ENCODE peak calls at places on chromosomes 16 and 17, in five cellular contexts. W, S, C, Z and U are unnamed samples.

GRCh38 chr17:2798679-2799078 is 2.4 kb downstream of the RAP1GAP2 start:
- DNase-seq in W (no peak), S (no peak), C (no peak), Z (no peak), U (no peak)

GRCh38 chr17:292531-293382 is 59.9 kb downstream of the RPH3AL start:
- DNase-seq in W (no peak), S (no peak), C (no peak), Z (no peak), U (no peak)

GRCh38 chr16:28212532-28212873 is 738 bp upstream of the XPO6 start:
- DNase-seq in W (no peak), S (no peak), C (peak), Z (peak), U (no peak)

GRCh38 chr17:30580916-30581315 is 103.7 kb downstream of the GOSR1 start:
- DNase-seq in W (no peak), S (no peak), C (no peak), Z (peak), U (no peak)

GRCh38 chr17:9959377-9959981 is 54.4 kb upstream of the RCVRN start:
- DNase-seq in W (no peak), S (no peak), C (peak), Z (peak), U (no peak)

GRCh38 chr17:7549401-7550055 is 670 bp downstream of the TNFSF12 start:
- DNase-seq in W (no peak), S (no peak), C (no peak), Z (no peak), U (no peak)

GRCh38 chr16:2598723-2599122 is 60.9 kb downstream of the PDPK1 start:
- DNase-seq in W (no peak), S (no peak), C (no peak), Z (no peak), U (no peak)

GRCh38 chr16:4415538-4416199 is 727 bp downstream of the CORO7 start:
- DNase-seq in W (no peak), S (no peak), C (no peak), Z (peak), U (no peak)

GRCh38 chr17:44030482-44030881 is 15.7 kb upstream of the TMEM101 start:
- DNase-seq in W (no peak), S (no peak), C (no peak), Z (no peak), U (no peak)

GRCh38 chr16:86337581-86338402 is 172.5 kb upstream of the FOXF1 start:
- DNase-seq in W (no peak), S (no peak), C (no peak), Z (no peak), U (no peak)

GRCh38 chr17:81535480-81536298 is 7.5 kb downstream of the FSCN2 start:
- DNase-seq in W (no peak), S (no peak), C (no peak), Z (no peak), U (no peak)

GRCh38 chr17:50541916-50542688 is 4.9 kb upstream of the SPATA20 start:
- DNase-seq in W (peak), S (no peak), C (peak), Z (peak), U (no peak)
- TF ChIP-seq CTCF in W (no peak), S (peak), C (peak), Z (no peak), U (no peak)

GRCh38 chr17:3968017-3968416 is 3.8 kb upstream of the ATP2A3 start:
- DNase-seq in W (no peak), S (no peak), C (no peak), Z (no peak), U (no peak)

GRCh38 chr17:3968886-3969524 is 4.8 kb upstream of the ATP2A3 start:
- DNase-seq in W (no peak), S (no peak), C (no peak), Z (no peak), U (no peak)

GRCh38 chr17:3965123-3965800 is 1.0 kb upstream of the ATP2A3 start:
- DNase-seq in W (peak), S (no peak), C (peak), Z (peak), U (no peak)

GRCh38 chr17:3964203-3965122 is at the start of gene ATP2A3:
- DNase-seq in W (no peak), S (no peak), C (no peak), Z (no peak), U (no peak)

DNA sequence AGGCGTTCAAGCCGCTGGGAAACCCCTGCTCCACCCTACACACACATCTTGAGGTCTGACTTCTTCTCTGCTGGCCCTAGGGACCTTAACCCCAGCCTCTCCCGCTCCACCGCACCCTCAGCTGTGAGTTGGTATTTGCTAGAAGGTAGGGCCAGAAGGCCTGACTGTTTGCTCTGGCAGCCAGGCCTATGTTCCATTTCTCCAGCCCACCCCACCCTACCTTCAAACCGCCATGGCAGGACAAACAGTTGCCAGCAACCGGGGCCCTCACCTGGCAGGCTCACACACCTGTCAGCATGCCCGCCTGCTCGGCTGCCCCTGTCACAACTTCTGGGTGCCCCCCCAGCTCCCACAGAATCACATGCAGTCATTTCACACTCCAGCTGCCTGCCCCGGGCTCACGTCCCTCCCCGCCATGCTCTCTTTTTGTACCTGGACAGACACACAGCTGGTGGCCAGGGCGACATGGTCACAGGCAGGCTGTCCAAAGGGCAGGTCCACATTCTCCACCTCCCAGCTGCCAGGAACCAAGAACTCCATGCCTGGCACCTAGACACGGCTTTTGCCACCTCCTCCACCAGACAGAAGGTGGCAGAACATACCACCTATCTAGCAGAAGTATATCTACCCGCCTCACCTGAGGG is 2.6 kb upstream of the ATP2A3 start:
- DNase-seq in W (no peak), S (no peak), C (no peak), Z (no peak), U (no peak)
- TF ChIP-seq CTCF in W (no peak), S (no peak), C (no peak), Z (no peak), U (no peak)

GRCh38 chr16:11914210-11914758 is 1.5 kb downstream of the GSPT1 start:
- DNase-seq in W (no peak), S (no peak), C (no peak), Z (no peak), U (no peak)

GRCh38 chr16:11915644-11916523 is at the start of gene GSPT1:
- DNase-seq in W (peak), S (peak), C (peak), Z (peak), U (peak)

GRCh38 chr16:11913425-11914079 is 2.2 kb downstream of the GSPT1 start:
- DNase-seq in W (no peak), S (no peak), C (peak), Z (peak), U (no peak)

GRCh38 chr16:11914759-11915643 is 755 bp downstream of the GSPT1 start:
- DNase-seq in W (peak), S (no peak), C (peak), Z (peak), U (no peak)

GRCh38 chr16:11916524-11917285 is 949 bp upstream of the GSPT1 start:
- DNase-seq in W (no peak), S (no peak), C (peak), Z (peak), U (peak)
- TF ChIP-seq CTCF in W (no peak), S (no peak), C (peak), Z (no peak), U (no peak)

GRCh38 chr17:57750109-57750845 is 5.2 kb upstream of the CCDC182 start:
- DNase-seq in W (no peak), S (no peak), C (no peak), Z (no peak), U (no peak)

GRCh38 chr17:57749701-57750100 is 4.6 kb upstream of the CCDC182 start:
- DNase-seq in W (no peak), S (no peak), C (no peak), Z (no peak), U (no peak)

GRCh38 chr17:57745242-57745641 is at the start of gene CCDC182:
- DNase-seq in W (no peak), S (no peak), C (no peak), Z (no peak), U (no peak)

GRCh38 chr17:57746221-57746620 is 1.1 kb upstream of the CCDC182 start:
- DNase-seq in W (no peak), S (no peak), C (no peak), Z (no peak), U (no peak)

DNA sequence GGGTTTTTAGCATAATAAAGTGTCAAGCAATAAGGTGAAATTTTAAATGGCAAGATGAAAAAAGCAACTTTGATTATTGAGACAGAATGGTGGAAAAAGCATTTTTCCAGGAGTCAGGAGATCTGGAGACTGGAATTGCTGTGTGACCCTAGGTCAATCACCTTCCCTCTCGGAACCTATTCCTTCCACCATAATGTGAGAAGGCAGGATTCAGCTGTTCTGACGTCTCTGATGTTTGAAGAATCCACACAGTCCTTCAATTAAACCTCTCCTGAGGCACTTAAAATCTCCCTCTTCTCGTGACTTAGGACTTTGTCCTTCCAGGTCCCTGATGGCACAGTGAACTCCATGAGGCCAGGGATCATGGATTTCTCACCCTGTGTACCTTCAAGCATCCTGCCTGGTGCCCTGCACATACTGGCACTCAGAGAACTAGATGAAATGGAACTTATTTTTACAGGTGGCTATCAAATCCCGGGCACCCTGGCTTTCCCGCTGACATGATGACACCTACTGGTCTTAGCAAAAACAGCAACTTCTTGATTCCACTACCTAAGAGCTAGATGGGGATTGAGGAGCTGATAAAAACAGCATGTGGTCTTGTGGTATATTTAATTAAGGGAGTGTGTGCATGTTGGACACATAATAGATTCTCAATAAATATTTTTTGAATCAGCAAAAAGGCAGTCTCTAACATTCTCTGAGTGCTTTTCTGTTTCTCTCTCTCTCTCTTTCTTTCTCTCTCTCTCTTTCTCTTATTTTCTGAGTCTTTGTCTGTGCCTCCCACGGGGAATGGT is 2.3 kb upstream of the CCDC182 start:
- DNase-seq in W (peak), S (peak), C (peak), Z (peak), U (peak)
- TF ChIP-seq CTCF in W (no peak), S (peak), C (peak), Z (peak), U (peak)

DNA sequence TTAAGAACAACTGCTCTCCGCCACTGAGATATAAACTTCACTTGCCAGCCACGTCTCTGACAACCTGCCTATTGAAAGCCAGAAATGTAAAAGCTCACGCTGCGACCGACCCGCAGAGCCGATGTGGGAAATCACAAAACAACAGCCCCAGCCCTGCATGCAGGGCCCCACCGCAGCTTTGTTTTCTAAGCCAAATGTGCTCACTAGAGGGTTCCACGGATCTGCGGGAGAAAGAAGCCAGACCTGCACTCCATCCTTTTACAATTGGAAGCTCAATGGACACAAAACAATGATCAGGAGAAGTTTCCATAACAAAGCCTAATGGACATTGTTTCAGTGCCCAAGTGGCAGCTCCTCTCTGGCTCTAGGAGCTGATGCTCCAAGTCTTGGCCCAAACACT is 33.1 kb downstream of the WIPI1 start:
- DNase-seq in W (no peak), S (no peak), C (no peak), Z (no peak), U (no peak)
- TF ChIP-seq CTCF in W (no peak), S (no peak), C (no peak), Z (no peak), U (no peak)

GRCh38 chr16:1054660-1055556 is 17.6 kb upstream of the SSTR5 start:
- DNase-seq in W (no peak), S (peak), C (peak), Z (peak), U (no peak)
- TF ChIP-seq CTCF in W (no peak), S (peak), C (peak), Z (peak), U (peak)

GRCh38 chr17:28318759-28319660 is at the start of gene TMEM97:
- DNase-seq in W (peak), S (peak), C (peak), Z (peak), U (peak)
- TF ChIP-seq CTCF in W (no peak), S (peak), C (peak), Z (peak), U (no peak)

DNA sequence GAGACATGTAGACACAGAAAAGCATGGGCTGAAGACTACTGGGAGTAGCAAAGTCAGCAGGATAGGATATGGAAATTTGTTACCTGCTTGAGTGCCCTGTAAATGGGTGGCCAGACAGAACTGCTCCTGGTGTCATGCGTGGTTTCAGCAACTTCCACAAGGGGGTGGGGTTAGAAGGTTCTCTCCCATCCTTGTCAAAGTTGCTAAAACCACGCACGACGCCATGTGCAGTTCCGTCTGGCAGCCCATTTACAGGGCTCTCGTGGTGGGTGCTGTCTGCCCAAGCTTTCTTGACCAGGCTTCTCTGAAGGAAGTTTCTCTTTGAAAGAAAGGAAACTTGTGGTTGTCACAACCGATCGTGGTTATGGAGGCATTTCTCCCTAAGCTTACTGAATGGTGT is 6.9 kb upstream of the DBNDD1 start:
- DNase-seq in W (no peak), S (no peak), C (no peak), Z (no peak), U (no peak)
- TF ChIP-seq CTCF in W (no peak), S (no peak), C (no peak), Z (no peak), U (no peak)